ENCODE peak calls at places on chromosome 11, in ten cellular contexts. R is fibroblast of pulmonary artery, J is cardiac fibroblast, V is endothelial cell, S is gastrocnemius medialis, M is esophagus muscularis mucosa, E is neural progenitor cell, X is endodermal cell, T is Calu3, F is GM12864. K is an unnamed sample.

GRCh38 chr11:122069946-122070345 is 46.1 kb downstream of the BLID start:
- DNase-seq in J (peak), E (peak), F (no peak), V (peak), M (no peak), S (no peak), T (peak), R (peak), X (peak), K (peak)

GRCh38 chr11:117143390-117143789 is 697 bp upstream of the PAFAH1B2 start:
- DNase-seq in M (no peak), F (no peak), J (peak), V (peak), R (peak), X (peak), S (no peak), E (peak), T (no peak), K (peak)

GRCh38 chr11:61505640-61506155 is 2.9 kb upstream of the LRRC10B start:
- DNase-seq in X (no peak), M (no peak), T (no peak), J (no peak), V (no peak), F (no peak), E (no peak), S (no peak), R (no peak), K (no peak)

GRCh38 chr11:282630-283360 is 4.6 kb downstream of the NLRP6 start:
- DNase-seq in E (no peak), R (no peak), M (no peak), F (no peak), S (no peak), X (peak), T (no peak), V (no peak), J (no peak), K (no peak)

GRCh38 chr11:104876838-104877500 is 21.3 kb downstream of the CASP12 start:
- DNase-seq in J (no peak), V (no peak), F (peak), M (no peak), S (no peak), E (no peak), X (no peak), T (no peak), R (no peak), K (no peak)

GRCh38 chr11:130582176-130582575 is 133.7 kb downstream of the ADAMTS15 start:
- DNase-seq in V (no peak), E (no peak), S (no peak), F (no peak), M (no peak), X (no peak), J (no peak), R (no peak), T (no peak), K (no peak)

GRCh38 chr11:116454020-116454645 is 318.7 kb downstream of the BUD13 start:
- DNase-seq in V (peak), T (peak), R (peak), X (peak), F (no peak), E (peak), S (no peak), J (peak), M (no peak), K (peak)

GRCh38 chr11:371051-371450 is 1.8 kb downstream of the B4GALNT4 start:
- DNase-seq in E (no peak), M (no peak), R (no peak), T (no peak), F (no peak), J (no peak), X (no peak), V (no peak), S (no peak), K (no peak)

GRCh38 chr11:6602096-6602940 is 1.1 kb downstream of the RRP8 start:
- DNase-seq in E (peak), V (peak), M (peak), J (no peak), T (no peak), F (no peak), X (peak), S (no peak), R (no peak), K (no peak)

GRCh38 chr11:18692941-18693760 is 5.4 kb upstream of the TMEM86A start:
- DNase-seq in X (no peak), S (no peak), V (no peak), F (no peak), M (no peak), J (no peak), R (no peak), E (no peak), T (no peak), K (no peak)

GRCh38 chr11:65920035-65920802 is 993 bp downstream of the DRAP1 start:
- DNase-seq in M (no peak), S (no peak), E (no peak), J (no peak), F (no peak), T (no peak), V (no peak), R (no peak), X (no peak), K (no peak)

GRCh38 chr11:126477526-126478275 is 122.2 kb downstream of the ST3GAL4 start:
- DNase-seq in S (no peak), R (no peak), X (no peak), J (no peak), T (no peak), F (no peak), V (no peak), M (no peak), E (no peak), K (no peak)

GRCh38 chr11:73359930-73360742 is 16.1 kb upstream of the RELT start:
- DNase-seq in J (peak), M (no peak), R (peak), S (no peak), F (no peak), T (peak), E (peak), V (peak), X (peak), K (peak)

DNA sequence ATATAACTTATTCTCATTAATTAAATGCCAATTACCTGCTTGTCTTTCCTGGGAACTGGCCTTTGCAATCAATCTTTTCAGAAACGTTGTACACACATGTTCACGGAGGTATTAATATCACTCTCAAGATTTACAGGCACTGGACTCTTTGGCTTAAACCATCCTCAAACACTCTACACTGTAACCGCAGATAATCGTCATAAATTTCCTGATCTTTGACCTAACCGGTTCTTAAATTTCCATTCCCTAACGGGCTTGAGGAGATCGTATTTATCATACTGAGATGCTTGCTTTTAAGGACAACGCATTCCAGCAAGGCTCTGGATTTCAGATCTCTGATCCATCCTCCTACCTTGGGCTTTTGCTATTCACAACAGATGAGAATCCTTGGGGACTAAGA is 72.8 kb downstream of the ARL14EP start:
- DNase-seq in T (no peak), M (no peak), V (no peak), F (no peak), R (no peak), E (no peak), J (no peak), X (no peak), S (no peak), K (no peak)
- TF ChIP-seq CTCF in T (no peak), M (no peak), V (no peak), F (no peak), R (no peak), E (no peak), J (no peak), X (no peak), S (no peak), K (no peak)

DNA sequence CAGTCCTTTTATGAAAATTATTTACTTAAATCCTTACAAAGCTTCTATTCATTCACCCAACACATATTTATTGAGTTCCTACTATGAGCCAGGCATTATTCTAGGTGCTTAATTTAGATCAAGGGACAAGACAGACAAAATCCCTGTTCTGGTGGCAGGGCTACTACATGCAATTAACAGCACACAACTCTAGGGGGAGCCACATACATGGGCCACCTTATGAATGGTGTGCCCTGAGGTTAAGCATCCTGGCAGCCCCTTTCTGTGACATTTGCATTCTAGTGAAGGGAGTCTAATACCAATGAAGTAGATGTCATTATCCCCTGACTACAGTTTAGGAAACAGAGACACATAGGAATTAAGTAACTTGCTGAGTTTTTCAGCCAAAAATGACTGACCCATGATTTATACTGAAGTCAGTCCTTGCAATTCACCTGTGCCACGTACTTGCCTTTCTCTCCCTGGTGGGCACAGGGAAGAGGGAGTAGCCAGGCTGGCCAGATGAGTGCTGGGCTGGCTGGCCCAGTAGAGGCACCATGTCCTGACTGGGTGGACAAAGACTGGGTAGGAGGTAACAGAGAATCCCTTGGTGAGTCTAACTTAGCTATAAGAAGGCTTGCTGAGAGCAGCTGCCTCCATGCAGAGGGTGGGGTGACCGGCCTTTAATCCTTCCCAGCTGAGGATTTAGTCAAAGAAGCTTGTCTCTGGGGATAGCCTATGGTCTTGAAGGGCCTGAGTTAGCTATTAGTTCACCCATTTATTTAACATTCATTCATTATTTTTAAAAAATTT is 52.0 kb upstream of the ELF5 start:
- DNase-seq in R (no peak), V (peak), M (no peak), T (no peak), X (peak), F (no peak), E (peak), J (no peak), S (no peak), K (no peak)
- TF ChIP-seq CTCF in R (peak), V (peak), M (no peak), T (peak), X (peak), F (peak), E (peak), J (peak), S (no peak), K (peak)

GRCh38 chr11:11230802-11231562 is 122.1 kb downstream of the CSNK2A3 start:
- DNase-seq in R (no peak), X (peak), V (peak), M (no peak), J (no peak), E (peak), S (no peak), F (no peak), T (peak), K (no peak)
- TF ChIP-seq CTCF in R (peak), X (peak), V (peak), M (peak), J (peak), E (peak), S (peak), F (peak), T (no peak), K (peak)

DNA sequence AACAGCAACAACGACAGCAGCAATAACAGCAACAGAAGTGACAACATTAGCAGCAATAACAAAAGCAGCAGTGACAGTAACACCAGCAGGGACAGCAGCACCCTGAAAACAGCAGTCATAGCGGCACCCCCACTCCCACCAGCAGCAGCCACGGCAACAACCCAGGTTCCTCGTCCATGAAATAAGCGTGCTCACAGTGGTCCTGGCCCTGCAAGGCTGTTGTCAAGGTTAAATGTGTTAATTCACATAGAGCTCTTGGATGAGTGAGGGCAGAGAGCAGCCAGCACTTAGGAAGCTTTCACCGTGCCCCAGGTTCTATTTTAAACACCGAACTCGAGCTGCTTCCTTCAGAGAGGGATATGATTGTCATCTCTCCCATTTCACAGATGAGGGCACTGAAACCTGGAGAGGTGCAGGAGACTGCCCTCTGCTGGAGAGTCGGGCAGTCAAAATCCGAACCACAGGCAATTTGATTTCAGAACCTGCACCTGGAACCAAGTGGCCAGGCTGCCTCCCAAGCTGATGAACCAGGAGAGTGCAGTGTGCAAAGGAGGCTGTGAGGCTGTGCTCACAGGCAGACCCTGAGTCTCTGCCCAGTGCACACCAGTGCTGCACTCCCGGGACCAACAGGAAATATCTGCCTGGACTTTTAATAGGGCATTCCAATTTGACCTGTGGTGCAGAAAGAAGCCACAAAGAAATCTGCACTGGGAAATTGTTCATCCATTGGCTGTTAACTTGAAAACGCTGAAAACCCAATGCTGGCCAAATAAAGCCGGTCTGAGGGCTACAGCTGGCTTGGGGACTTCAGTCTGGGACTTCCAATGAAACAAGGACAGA is 22.9 kb upstream of the FGF3 start:
- DNase-seq in S (no peak), F (no peak), X (peak), V (no peak), M (no peak), J (peak), T (peak), R (peak), E (peak), K (peak)
- TF ChIP-seq CTCF in S (no peak), F (peak), X (peak), V (peak), M (no peak), J (peak), T (peak), R (peak), E (peak), K (peak)

GRCh38 chr11:120929090-120929489 is 94.8 kb upstream of the TBCEL start:
- DNase-seq in E (no peak), F (no peak), X (no peak), S (no peak), R (peak), T (no peak), V (no peak), J (no peak), M (no peak), K (peak)

GRCh38 chr11:120928506-120929062 is 95.3 kb upstream of the TBCEL start:
- DNase-seq in V (no peak), E (no peak), M (no peak), T (no peak), R (no peak), F (no peak), S (no peak), X (no peak), J (no peak), K (no peak)

GRCh38 chr11:120932305-120932905 is 91.5 kb upstream of the TBCEL start:
- DNase-seq in F (no peak), T (no peak), V (no peak), J (no peak), X (no peak), M (no peak), S (no peak), E (peak), R (no peak), K (no peak)

GRCh38 chr11:120929664-120930154 is 94.2 kb upstream of the TBCEL start:
- DNase-seq in V (peak), T (peak), J (peak), X (peak), M (no peak), S (no peak), E (peak), F (no peak), R (peak), K (peak)

DNA sequence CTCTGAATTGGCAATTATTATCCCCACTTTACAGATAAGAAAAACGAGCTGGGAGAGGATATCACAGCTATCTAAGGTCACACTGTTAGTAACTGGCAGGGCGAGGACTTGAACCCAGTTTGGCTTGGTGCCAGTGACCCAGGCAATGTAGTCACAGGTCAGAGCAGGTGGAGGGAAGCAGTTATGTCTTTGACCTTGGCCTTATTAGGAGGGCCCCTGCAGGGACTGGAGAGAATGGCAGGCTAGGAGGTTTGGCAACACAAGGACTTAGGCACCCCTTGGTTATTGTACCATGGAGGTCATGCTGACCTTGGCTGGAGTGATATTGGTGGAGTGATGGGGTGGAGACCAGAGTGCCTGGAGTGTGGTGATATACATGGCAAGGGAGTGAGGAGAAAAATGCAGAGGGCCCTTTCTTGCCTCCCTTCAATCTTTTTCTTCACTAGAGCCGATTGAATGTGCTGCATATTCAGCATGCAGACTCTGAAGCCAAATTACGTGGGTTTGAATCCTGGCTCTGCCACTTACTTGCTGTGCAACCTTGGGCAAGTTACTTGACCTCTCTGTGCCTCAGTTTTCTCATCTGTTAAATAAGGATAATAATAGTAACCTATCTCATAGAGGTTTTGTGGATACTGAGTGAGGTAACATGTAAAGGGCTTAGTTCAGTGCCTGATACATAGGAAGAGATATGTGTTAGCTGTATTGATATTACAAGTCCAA is 92.7 kb upstream of the TBCEL start:
- DNase-seq in R (no peak), E (no peak), M (no peak), F (no peak), S (no peak), J (no peak), V (no peak), X (peak), T (no peak), K (no peak)
- TF ChIP-seq CTCF in R (no peak), E (no peak), M (no peak), F (peak), S (no peak), J (no peak), V (peak), X (peak), T (no peak), K (peak)

GRCh38 chr11:17574141-17574798 is 27.2 kb downstream of the OTOG start:
- DNase-seq in T (no peak), E (no peak), S (no peak), X (peak), R (no peak), V (no peak), F (no peak), J (no peak), M (no peak), K (no peak)

GRCh38 chr11:17573526-17573925 is 26.5 kb downstream of the OTOG start:
- DNase-seq in T (no peak), R (no peak), M (no peak), S (no peak), J (no peak), X (no peak), E (no peak), F (no peak), V (no peak), K (no peak)

GRCh38 chr11:17571431-17572358 is 24.6 kb downstream of the OTOG start:
- DNase-seq in E (no peak), X (peak), F (no peak), V (no peak), M (no peak), S (no peak), J (no peak), T (no peak), R (no peak), K (no peak)

GRCh38 chr11:17572359-17572690 is 25.3 kb downstream of the OTOG start:
- DNase-seq in F (no peak), M (no peak), S (no peak), X (no peak), J (no peak), T (no peak), R (no peak), V (no peak), E (no peak), K (no peak)

GRCh38 chr11:17572791-17573460 is 25.9 kb downstream of the OTOG start:
- DNase-seq in F (no peak), J (no peak), V (no peak), M (no peak), T (no peak), R (no peak), E (no peak), X (peak), S (no peak), K (no peak)
- TF ChIP-seq CTCF in F (no peak), J (no peak), V (no peak), M (no peak), T (no peak), R (no peak), E (no peak), X (no peak), S (no peak), K (no peak)

DNA sequence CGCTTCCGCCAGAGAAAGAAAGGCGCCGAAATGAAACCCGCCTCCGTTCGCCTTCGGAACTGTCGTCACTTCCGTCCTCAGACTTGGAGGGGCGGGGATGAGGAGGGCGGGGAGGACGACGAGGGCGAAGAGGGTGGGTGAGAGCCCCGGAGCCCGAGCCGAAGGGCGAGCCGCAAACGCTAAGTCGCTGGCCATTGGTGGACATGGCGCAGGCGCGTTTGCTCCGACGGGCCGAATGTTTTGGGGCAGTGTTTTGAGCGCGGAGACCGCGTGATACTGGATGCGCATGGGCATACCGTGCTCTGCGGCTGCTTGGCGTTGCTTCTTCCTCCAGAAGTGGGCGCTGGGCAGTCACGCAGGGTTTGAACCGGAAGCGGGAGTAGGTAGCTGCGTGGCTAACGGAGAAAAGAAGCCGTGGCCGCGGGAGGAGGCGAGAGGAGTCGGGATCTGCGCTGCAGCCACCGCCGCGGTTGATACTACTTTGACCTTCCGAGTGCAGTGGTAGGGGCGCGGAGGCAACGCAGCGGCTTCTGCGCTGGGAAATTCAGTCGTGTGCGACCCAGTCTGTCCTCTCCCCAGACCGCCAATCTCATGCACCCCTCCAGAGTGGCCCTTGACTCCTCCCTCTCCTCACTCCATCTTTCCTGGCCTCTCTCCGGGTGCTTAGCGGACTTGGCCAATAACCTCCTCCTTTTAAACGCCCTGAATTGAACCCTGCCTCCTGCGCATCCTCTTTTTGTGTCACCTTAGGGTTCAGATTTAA is at the start of gene ATM:
- DNase-seq in S (peak), R (peak), E (peak), M (peak), X (peak), V (peak), F (peak), T (peak), J (peak), K (peak)
- TF ChIP-seq CTCF in S (peak), R (peak), E (peak), M (peak), X (peak), V (peak), F (peak), T (peak), J (peak), K (peak)